ENCODE peak calls at places on chromosomes 1 and 21, in nine cellular contexts. One of them, this sample, is unnamed. For H3K27me3 and H3K9me3, the result is how much of the 10 kb centered on the place peaks cover.

GRCh38 chr21:45876381-45877159 is 105.0 kb upstream of the COL6A1 start:
- DNase-seq in CD4-positive, CD25-positive, alpha-beta regulatory T cell: no peak
- DNase-seq in mammary epithelial cell: no peak
- DNase-seq in psoas muscle: peak
- DNase-seq in left lung: peak
- DNase-seq in PC-3: no peak
- DNase-seq in esophagus squamous epithelium: no peak
- DNase-seq in ovary: no peak
- DNase-seq in NT2/D1: no peak
- DNase-seq in this sample: no peak

GRCh38 chr21:15061747-15062146 is 3.1 kb downstream of the NRIP1 start:
- DNase-seq in CD4-positive, CD25-positive, alpha-beta regulatory T cell: no peak
- DNase-seq in mammary epithelial cell: no peak
- DNase-seq in psoas muscle: no peak
- DNase-seq in left lung: no peak
- DNase-seq in PC-3: no peak
- DNase-seq in esophagus squamous epithelium: no peak
- DNase-seq in ovary: no peak
- DNase-seq in NT2/D1: no peak
- DNase-seq in this sample: no peak

GRCh38 chr1:55164906-55165305 is 50.3 kb downstream of the USP24 start:
- DNase-seq in CD4-positive, CD25-positive, alpha-beta regulatory T cell: no peak
- DNase-seq in mammary epithelial cell: no peak
- DNase-seq in psoas muscle: no peak
- DNase-seq in left lung: no peak
- DNase-seq in PC-3: no peak
- DNase-seq in esophagus squamous epithelium: no peak
- DNase-seq in ovary: no peak
- DNase-seq in NT2/D1: no peak
- DNase-seq in this sample: no peak

GRCh38 chr1:3373700-3374405 is 80.6 kb upstream of the ARHGEF16 start:
- DNase-seq in CD4-positive, CD25-positive, alpha-beta regulatory T cell: no peak
- DNase-seq in mammary epithelial cell: no peak
- DNase-seq in psoas muscle: no peak
- DNase-seq in left lung: no peak
- DNase-seq in PC-3: no peak
- DNase-seq in esophagus squamous epithelium: no peak
- DNase-seq in ovary: no peak
- DNase-seq in NT2/D1: no peak
- DNase-seq in this sample: no peak

GRCh38 chr1:88175631-88176226 is 508.3 kb upstream of the PKN2 start:
- DNase-seq in CD4-positive, CD25-positive, alpha-beta regulatory T cell: no peak
- DNase-seq in mammary epithelial cell: peak
- DNase-seq in psoas muscle: no peak
- DNase-seq in left lung: peak
- DNase-seq in PC-3: peak
- DNase-seq in esophagus squamous epithelium: no peak
- DNase-seq in ovary: no peak
- DNase-seq in NT2/D1: no peak
- DNase-seq in this sample: no peak

GRCh38 chr1:40853113-40853999 is 8.8 kb downstream of the CITED4 start:
- DNase-seq in CD4-positive, CD25-positive, alpha-beta regulatory T cell: no peak
- DNase-seq in mammary epithelial cell: peak
- DNase-seq in psoas muscle: no peak
- DNase-seq in left lung: no peak
- DNase-seq in PC-3: peak
- DNase-seq in esophagus squamous epithelium: no peak
- DNase-seq in ovary: no peak
- DNase-seq in NT2/D1: no peak
- DNase-seq in this sample: no peak

GRCh38 chr1:50917128-50917795 is 42.8 kb downstream of the FAF1 start:
- DNase-seq in CD4-positive, CD25-positive, alpha-beta regulatory T cell: no peak
- DNase-seq in mammary epithelial cell: no peak
- DNase-seq in psoas muscle: no peak
- DNase-seq in left lung: no peak
- DNase-seq in PC-3: no peak
- DNase-seq in esophagus squamous epithelium: no peak
- DNase-seq in ovary: no peak
- DNase-seq in NT2/D1: no peak
- DNase-seq in this sample: no peak

GRCh38 chr1:5770981-5771765 is 221.1 kb downstream of the NPHP4 start:
- DNase-seq in CD4-positive, CD25-positive, alpha-beta regulatory T cell: no peak
- DNase-seq in mammary epithelial cell: no peak
- DNase-seq in psoas muscle: peak
- DNase-seq in left lung: no peak
- DNase-seq in PC-3: no peak
- DNase-seq in esophagus squamous epithelium: no peak
- DNase-seq in ovary: peak
- DNase-seq in NT2/D1: no peak
- DNase-seq in this sample: peak

GRCh38 chr1:25723250-25723880 is 76.6 kb upstream of the SELENON start:
- DNase-seq in CD4-positive, CD25-positive, alpha-beta regulatory T cell: no peak
- DNase-seq in mammary epithelial cell: peak
- DNase-seq in psoas muscle: no peak
- DNase-seq in left lung: peak
- DNase-seq in PC-3: no peak
- DNase-seq in esophagus squamous epithelium: no peak
- DNase-seq in ovary: no peak
- DNase-seq in NT2/D1: no peak
- DNase-seq in this sample: no peak

GRCh38 chr1:2628191-2628932 is 4.5 kb downstream of the MMEL1 start:
- DNase-seq in CD4-positive, CD25-positive, alpha-beta regulatory T cell: no peak
- DNase-seq in mammary epithelial cell: no peak
- DNase-seq in psoas muscle: no peak
- DNase-seq in left lung: no peak
- DNase-seq in PC-3: no peak
- DNase-seq in esophagus squamous epithelium: no peak
- DNase-seq in ovary: no peak
- DNase-seq in NT2/D1: no peak
- DNase-seq in this sample: no peak

GRCh38 chr1:25826571-25826970 is 6.8 kb downstream of the MTFR1L start:
- DNase-seq in CD4-positive, CD25-positive, alpha-beta regulatory T cell: no peak
- DNase-seq in mammary epithelial cell: no peak
- DNase-seq in psoas muscle: no peak
- DNase-seq in left lung: no peak
- DNase-seq in PC-3: no peak
- DNase-seq in esophagus squamous epithelium: no peak
- DNase-seq in ovary: no peak
- DNase-seq in NT2/D1: no peak
- DNase-seq in this sample: no peak

GRCh38 chr1:94339229-94339927 is 78.8 kb upstream of the ABCD3 start:
- DNase-seq in CD4-positive, CD25-positive, alpha-beta regulatory T cell: no peak
- DNase-seq in mammary epithelial cell: no peak
- DNase-seq in psoas muscle: no peak
- DNase-seq in left lung: no peak
- DNase-seq in PC-3: no peak
- DNase-seq in esophagus squamous epithelium: no peak
- DNase-seq in ovary: no peak
- DNase-seq in NT2/D1: no peak
- DNase-seq in this sample: no peak

GRCh38 chr1:61588736-61589381 is 136.1 kb downstream of the TM2D1 start:
- DNase-seq in CD4-positive, CD25-positive, alpha-beta regulatory T cell: peak
- DNase-seq in mammary epithelial cell: peak
- DNase-seq in psoas muscle: peak
- DNase-seq in left lung: peak
- DNase-seq in PC-3: peak
- DNase-seq in esophagus squamous epithelium: no peak
- DNase-seq in ovary: peak
- DNase-seq in NT2/D1: peak
- DNase-seq in this sample: peak

GRCh38 chr1:46533179-46533864 is 18.1 kb downstream of the KNCN start:
- DNase-seq in CD4-positive, CD25-positive, alpha-beta regulatory T cell: peak
- DNase-seq in mammary epithelial cell: no peak
- DNase-seq in psoas muscle: peak
- DNase-seq in left lung: no peak
- DNase-seq in PC-3: no peak
- DNase-seq in esophagus squamous epithelium: no peak
- DNase-seq in ovary: peak
- DNase-seq in NT2/D1: no peak
- DNase-seq in this sample: peak

GRCh38 chr1:221878134-221878533 is 136.2 kb upstream of the DUSP10 start:
- DNase-seq in CD4-positive, CD25-positive, alpha-beta regulatory T cell: no peak
- DNase-seq in mammary epithelial cell: peak
- DNase-seq in psoas muscle: no peak
- DNase-seq in left lung: no peak
- DNase-seq in PC-3: peak
- DNase-seq in esophagus squamous epithelium: no peak
- DNase-seq in ovary: no peak
- DNase-seq in NT2/D1: no peak
- DNase-seq in this sample: no peak

GRCh38 chr1:165871311-165872067 is 44.1 kb downstream of the UCK2 start:
- DNase-seq in CD4-positive, CD25-positive, alpha-beta regulatory T cell: peak
- DNase-seq in mammary epithelial cell: peak
- DNase-seq in psoas muscle: no peak
- DNase-seq in left lung: peak
- DNase-seq in PC-3: peak
- DNase-seq in esophagus squamous epithelium: no peak
- DNase-seq in ovary: no peak
- DNase-seq in NT2/D1: no peak
- DNase-seq in this sample: peak

GRCh38 chr1:5747428-5748285 is 244.6 kb downstream of the NPHP4 start:
- DNase-seq in CD4-positive, CD25-positive, alpha-beta regulatory T cell: no peak
- DNase-seq in mammary epithelial cell: no peak
- DNase-seq in psoas muscle: peak
- DNase-seq in left lung: peak
- DNase-seq in PC-3: no peak
- DNase-seq in esophagus squamous epithelium: no peak
- DNase-seq in ovary: no peak
- DNase-seq in NT2/D1: no peak
- DNase-seq in this sample: no peak

GRCh38 chr1:108316545-108316944 is 72.7 kb upstream of the NBPF4 start:
- DNase-seq in CD4-positive, CD25-positive, alpha-beta regulatory T cell: no peak
- DNase-seq in mammary epithelial cell: peak
- DNase-seq in psoas muscle: no peak
- DNase-seq in left lung: no peak
- DNase-seq in PC-3: peak
- DNase-seq in esophagus squamous epithelium: no peak
- DNase-seq in ovary: no peak
- DNase-seq in NT2/D1: peak
- DNase-seq in this sample: no peak

GRCh38 chr1:91026777-91027176 is 4.9 kb upstream of the ZNF644 start:
- DNase-seq in CD4-positive, CD25-positive, alpha-beta regulatory T cell: no peak
- DNase-seq in mammary epithelial cell: peak
- DNase-seq in psoas muscle: no peak
- DNase-seq in left lung: no peak
- DNase-seq in PC-3: peak
- DNase-seq in esophagus squamous epithelium: no peak
- DNase-seq in ovary: no peak
- DNase-seq in NT2/D1: no peak
- DNase-seq in this sample: no peak

GRCh38 chr1:110309768-110310167 is 29.4 kb upstream of the RBM15 start:
- DNase-seq in CD4-positive, CD25-positive, alpha-beta regulatory T cell: no peak
- DNase-seq in mammary epithelial cell: peak
- DNase-seq in psoas muscle: no peak
- DNase-seq in left lung: no peak
- DNase-seq in PC-3: peak
- DNase-seq in esophagus squamous epithelium: no peak
- DNase-seq in ovary: no peak
- DNase-seq in NT2/D1: no peak
- DNase-seq in this sample: peak

GRCh38 chr1:51314974-51315373 is 15.4 kb downstream of the TTC39A start:
- DNase-seq in CD4-positive, CD25-positive, alpha-beta regulatory T cell: no peak
- DNase-seq in mammary epithelial cell: no peak
- DNase-seq in psoas muscle: no peak
- DNase-seq in left lung: peak
- DNase-seq in PC-3: no peak
- DNase-seq in esophagus squamous epithelium: no peak
- DNase-seq in ovary: no peak
- DNase-seq in NT2/D1: no peak
- DNase-seq in this sample: no peak

GRCh38 chr21:42747746-42748351 is 94.4 kb downstream of the PDE9A start:
- DNase-seq in CD4-positive, CD25-positive, alpha-beta regulatory T cell: no peak
- DNase-seq in mammary epithelial cell: no peak
- DNase-seq in psoas muscle: no peak
- DNase-seq in left lung: no peak
- DNase-seq in PC-3: no peak
- DNase-seq in esophagus squamous epithelium: no peak
- DNase-seq in ovary: no peak
- DNase-seq in NT2/D1: no peak
- DNase-seq in this sample: no peak
- H3K27me3 ChIP-seq in CD4-positive, CD25-positive, alpha-beta regulatory T cell: under half
- H3K27me3 ChIP-seq in mammary epithelial cell: under half
- H3K27me3 ChIP-seq in psoas muscle: under half
- H3K27me3 ChIP-seq in left lung: under half
- H3K27me3 ChIP-seq in PC-3: under half
- H3K27me3 ChIP-seq in esophagus squamous epithelium: under half
- H3K27me3 ChIP-seq in ovary: under half
- H3K27me3 ChIP-seq in NT2/D1: under half
- H3K27me3 ChIP-seq in this sample: under half

DNA sequence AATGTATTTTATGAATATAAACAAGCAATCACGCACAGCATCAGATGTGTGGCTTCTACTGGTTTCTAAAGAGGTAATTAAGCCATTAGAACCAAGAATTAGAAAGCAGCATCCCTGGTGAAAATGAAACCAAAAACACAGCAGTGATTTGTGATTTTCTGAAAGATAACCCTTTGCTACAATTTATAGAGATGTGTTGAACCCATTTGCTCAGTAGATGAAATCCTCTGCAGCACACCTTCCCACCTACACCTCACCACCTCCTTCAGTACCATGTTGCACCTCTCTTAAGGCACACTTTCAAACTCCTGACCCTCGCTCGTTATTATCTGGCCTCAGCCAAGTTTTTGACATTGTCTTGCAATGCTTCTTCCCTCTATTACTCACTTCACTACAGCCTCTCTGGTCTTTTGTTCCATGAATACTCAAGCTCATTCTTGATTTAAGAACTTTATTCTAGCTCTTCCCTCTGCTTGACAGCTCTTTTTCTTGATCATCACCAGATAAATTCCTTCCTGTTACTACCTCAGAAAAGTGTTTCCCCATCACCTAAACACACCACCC is 38.6 kb downstream of the NSL1 start:
- DNase-seq in CD4-positive, CD25-positive, alpha-beta regulatory T cell: no peak
- DNase-seq in mammary epithelial cell: no peak
- DNase-seq in psoas muscle: no peak
- DNase-seq in left lung: no peak
- DNase-seq in PC-3: no peak
- DNase-seq in esophagus squamous epithelium: no peak
- DNase-seq in ovary: no peak
- DNase-seq in NT2/D1: no peak
- DNase-seq in this sample: no peak
- H3K4me3 ChIP-seq in CD4-positive, CD25-positive, alpha-beta regulatory T cell: peak
- H3K4me3 ChIP-seq in mammary epithelial cell: no peak
- H3K4me3 ChIP-seq in psoas muscle: peak
- H3K4me3 ChIP-seq in left lung: no peak
- H3K4me3 ChIP-seq in PC-3: no peak
- H3K4me3 ChIP-seq in esophagus squamous epithelium: peak
- H3K4me3 ChIP-seq in ovary: peak
- H3K4me3 ChIP-seq in NT2/D1: no peak
- H3K4me3 ChIP-seq in this sample: no peak

GRCh38 chr1:118986839-118987430 is 1.2 kb downstream of the TBX15 start:
- DNase-seq in CD4-positive, CD25-positive, alpha-beta regulatory T cell: no peak
- DNase-seq in mammary epithelial cell: no peak
- DNase-seq in psoas muscle: peak
- DNase-seq in left lung: no peak
- DNase-seq in PC-3: no peak
- DNase-seq in esophagus squamous epithelium: no peak
- DNase-seq in ovary: no peak
- DNase-seq in NT2/D1: no peak
- DNase-seq in this sample: peak
- H3K9me3 ChIP-seq in CD4-positive, CD25-positive, alpha-beta regulatory T cell: under half
- H3K9me3 ChIP-seq in mammary epithelial cell: under half
- H3K9me3 ChIP-seq in psoas muscle: under half
- H3K9me3 ChIP-seq in left lung: under half
- H3K9me3 ChIP-seq in PC-3: under half
- H3K9me3 ChIP-seq in esophagus squamous epithelium: under half
- H3K9me3 ChIP-seq in ovary: under half
- H3K9me3 ChIP-seq in NT2/D1: under half
- H3K9me3 ChIP-seq in this sample: under half

GRCh38 chr1:67921725-67922489 is 88.6 kb upstream of the GNG12 start:
- DNase-seq in CD4-positive, CD25-positive, alpha-beta regulatory T cell: no peak
- DNase-seq in mammary epithelial cell: peak
- DNase-seq in psoas muscle: no peak
- DNase-seq in left lung: no peak
- DNase-seq in PC-3: no peak
- DNase-seq in esophagus squamous epithelium: no peak
- DNase-seq in ovary: no peak
- DNase-seq in NT2/D1: no peak
- DNase-seq in this sample: no peak
- H3K27me3 ChIP-seq in CD4-positive, CD25-positive, alpha-beta regulatory T cell: under half
- H3K27me3 ChIP-seq in mammary epithelial cell: under half
- H3K27me3 ChIP-seq in psoas muscle: under half
- H3K27me3 ChIP-seq in left lung: under half
- H3K27me3 ChIP-seq in PC-3: under half
- H3K27me3 ChIP-seq in esophagus squamous epithelium: under half
- H3K27me3 ChIP-seq in ovary: under half
- H3K27me3 ChIP-seq in NT2/D1: under half
- H3K27me3 ChIP-seq in this sample: under half